ENCODE peak calls at places on chromosomes 13 and 19, in ten cellular contexts. Q is upper lobe of right lung, Y is lower leg skin, L is AG09319, T is endothelial cell, K is upper lobe of left lung, N is thoracic aorta, U is activated B cell treated with CpG ODN at 0.5 μM for 24 hours, M is epithelial cell of esophagus, V is GM10248. B is an unnamed sample.

GRCh38 chr19:35805518-35806102 is 7.0 kb downstream of the PRODH2 start:
- DNase-seq in Q (no peak), Y (no peak), L (no peak), T (no peak), K (no peak), N (no peak), U (no peak), M (no peak), V (no peak), B (no peak)

GRCh38 chr13:97344250-97345175 is 89.5 kb upstream of the RAP2A start:
- DNase-seq in Q (no peak), Y (no peak), L (no peak), T (peak; percentile 41), K (no peak), N (no peak), U (no peak), M (peak; percentile 68), V (peak; percentile 32), B (no peak)

GRCh38 chr19:55355213-55355821 is 798 bp upstream of the COX6B2 start:
- DNase-seq in Q (no peak), Y (no peak), L (no peak), T (no peak), K (no peak), N (no peak), U (no peak), M (peak; percentile 86), V (no peak), B (no peak)

GRCh38 chr19:10286803-10287737 is at the start of gene ICAM4:
- DNase-seq in Q (peak; percentile 89), Y (peak; percentile 91), L (no peak), T (no peak), K (peak; percentile 91), N (no peak), U (no peak), M (peak; percentile 21), V (peak; percentile 59), B (no peak)

GRCh38 chr13:97889803-97890202 is 63.7 kb upstream of the IPO5 start:
- DNase-seq in Q (no peak), Y (no peak), L (no peak), T (no peak), K (no peak), N (no peak), U (no peak), M (no peak), V (no peak), B (no peak)

GRCh38 chr13:108495686-108496363 is 133.6 kb upstream of the MYO16 start:
- DNase-seq in Q (no peak), Y (no peak), L (no peak), T (peak; percentile 34), K (peak; percentile 84), N (no peak), U (no peak), M (peak; percentile 14), V (no peak), B (peak; percentile 25)

GRCh38 chr13:28819748-28820098 is 416 bp upstream of the MTUS2 start:
- DNase-seq in Q (peak; percentile 77), Y (no peak), L (no peak), T (peak; percentile 87), K (peak; percentile 91), N (no peak), U (peak; percentile 26), M (peak; percentile 59), V (peak; percentile 78), B (peak; percentile 81)

GRCh38 chr13:100658363-100658762 is 16.2 kb downstream of the TMTC4 start:
- DNase-seq in Q (no peak), Y (no peak), L (no peak), T (no peak), K (no peak), N (no peak), U (no peak), M (no peak), V (no peak), B (no peak)

GRCh38 chr13:107866007-107866665 is 349.2 kb downstream of the LIG4 start:
- DNase-seq in Q (peak; percentile 67), Y (no peak), L (no peak), T (peak; percentile 41), K (peak; percentile 80), N (no peak), U (no peak), M (no peak), V (no peak), B (peak; percentile 30)

GRCh38 chr19:55474269-55475265 is 1.9 kb upstream of the ZNF628 start:
- DNase-seq in Q (no peak), Y (no peak), L (no peak), T (no peak), K (no peak), N (no peak), U (no peak), M (peak; percentile 69), V (no peak), B (no peak)

GRCh38 chr19:7801020-7801570 is 28.9 kb upstream of the EVI5L start:
- DNase-seq in Q (no peak), Y (no peak), L (no peak), T (no peak), K (no peak), N (no peak), U (no peak), M (no peak), V (no peak), B (no peak)
- TF ChIP-seq CTCF in Q (no peak), Y (no peak), L (no peak), T (no peak), K (no peak), N (no peak), U (no peak), M (no peak), V (no peak), B (no peak)

GRCh38 chr19:45448887-45449299 is 18.9 kb upstream of the FOSB start:
- DNase-seq in Q (no peak), Y (no peak), L (no peak), T (no peak), K (no peak), N (no peak), U (no peak), M (peak; percentile 90), V (no peak), B (no peak)

GRCh38 chr19:45448425-45448756 is 19.4 kb upstream of the FOSB start:
- DNase-seq in Q (no peak), Y (no peak), L (no peak), T (no peak), K (no peak), N (no peak), U (no peak), M (no peak), V (no peak), B (no peak)

GRCh38 chr19:45451850-45452387 is 15.9 kb upstream of the FOSB start:
- DNase-seq in Q (no peak), Y (no peak), L (no peak), T (no peak), K (no peak), N (no peak), U (no peak), M (no peak), V (no peak), B (no peak)

GRCh38 chr19:45451181-45451849 is 16.5 kb upstream of the FOSB start:
- DNase-seq in Q (no peak), Y (peak; percentile 93), L (no peak), T (peak; percentile 33), K (no peak), N (no peak), U (peak; percentile 50), M (peak; percentile 77), V (no peak), B (no peak)

DNA sequence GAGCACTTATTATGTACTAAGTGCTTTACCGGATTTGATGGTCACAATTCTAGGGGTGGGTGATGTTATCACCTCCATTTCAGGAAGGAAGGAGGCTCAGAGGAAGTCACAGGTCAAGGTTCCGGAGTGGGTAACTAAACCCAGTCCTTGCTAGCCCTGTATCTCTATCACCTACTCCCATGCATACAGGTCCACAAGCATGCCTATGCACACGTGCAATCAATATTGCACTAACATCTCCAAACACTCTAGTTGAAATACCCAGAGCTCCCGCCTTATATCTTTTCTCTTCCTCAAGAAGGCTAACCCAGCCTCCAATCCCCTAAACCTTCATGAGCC is 17.8 kb upstream of the FOSB start:
- DNase-seq in Q (no peak), Y (no peak), L (no peak), T (no peak), K (no peak), N (no peak), U (no peak), M (no peak), V (no peak), B (no peak)
- TF ChIP-seq CTCF in Q (no peak), Y (no peak), L (no peak), T (no peak), K (no peak), N (no peak), U (no peak), M (peak; percentile 10), V (no peak), B (no peak)

DNA sequence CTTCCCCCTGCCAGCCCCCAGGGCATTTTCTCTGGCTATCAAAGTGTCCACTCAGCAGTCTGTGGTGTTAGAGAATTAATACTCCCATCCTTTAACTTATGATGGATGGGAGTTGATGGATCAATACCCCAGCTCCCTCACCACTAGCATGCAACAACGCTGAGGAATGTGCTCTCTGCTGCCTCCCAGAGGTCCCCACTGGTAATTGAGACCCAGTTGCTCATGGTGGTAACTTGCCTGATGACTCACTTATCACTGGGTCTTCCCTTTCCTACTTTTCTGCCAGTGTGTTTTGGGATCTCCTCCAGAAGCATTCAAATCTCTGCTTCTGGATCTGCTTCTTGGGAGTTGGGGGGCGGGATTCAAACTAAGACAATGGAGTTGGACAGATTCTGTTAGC is 20.3 kb upstream of the CACNA1A start:
- DNase-seq in Q (no peak), Y (no peak), L (no peak), T (no peak), K (no peak), N (no peak), U (no peak), M (no peak), V (no peak), B (no peak)
- TF ChIP-seq CTCF in Q (peak; percentile 12), Y (no peak), L (peak; percentile 18), T (peak; percentile 50), K (no peak), N (no peak), U (no peak), M (no peak), V (no peak), B (peak; percentile 46)

GRCh38 chr19:12838182-12838890 is at the start of gene MAST1:
- DNase-seq in Q (peak; percentile 71), Y (no peak), L (no peak), T (peak; percentile 68), K (peak; percentile 91), N (no peak), U (no peak), M (peak; percentile 56), V (peak; percentile 86), B (peak; percentile 51)
- TF ChIP-seq CTCF in Q (peak; percentile 28), Y (no peak), L (peak; percentile 9), T (peak; percentile 65), K (peak; percentile 57), N (no peak), U (no peak), M (peak; percentile 10), V (peak; percentile 81), B (peak; percentile 71)

DNA sequence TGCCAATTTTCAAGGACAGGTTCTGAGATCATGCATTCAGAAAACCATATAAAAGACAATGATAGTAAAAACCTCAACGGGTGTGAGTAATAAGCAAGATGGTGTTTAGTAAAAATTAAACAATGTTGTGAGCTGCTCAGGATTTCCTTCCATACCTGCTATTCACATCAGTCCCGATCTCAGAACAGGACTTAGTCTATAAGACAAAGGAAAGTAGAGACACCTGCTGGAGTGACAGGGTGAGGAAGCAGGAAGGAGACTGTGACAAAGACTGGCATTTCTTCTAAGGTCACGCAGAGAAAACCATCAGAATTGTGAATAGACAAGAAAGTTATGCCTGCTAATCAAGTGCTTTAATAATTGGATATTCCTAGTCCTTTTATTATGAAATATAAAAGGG is 648.0 kb downstream of the DACH1 start:
- DNase-seq in Q (no peak), Y (no peak), L (no peak), T (peak; percentile 10), K (no peak), N (no peak), U (no peak), M (peak; percentile 17), V (no peak), B (no peak)
- TF ChIP-seq CTCF in Q (peak; percentile 22), Y (no peak), L (no peak), T (no peak), K (no peak), N (no peak), U (no peak), M (peak; percentile 29), V (peak; percentile 29), B (peak; percentile 29)

B was measured in progenitor cell of endocrine pancreas.